ENCODE peak calls at places on chromosomes 6 and 20, in nine cellular contexts. D, S, Y, T, J, X, F, G and P are unnamed samples. For H3K9me3, the result is how much of the 10 kb centered on the place peaks cover.

GRCh38 chr20:46060301-46060881 is 29.4 kb downstream of the NCOA5 start:
- DNase-seq in D (no peak), S (no peak), Y (no peak), T (no peak), J (no peak), X (no peak), F (peak), G (no peak), P (no peak)

GRCh38 chr6:63817492-63818050 is 182.0 kb downstream of the PHF3 start:
- DNase-seq in D (no peak), S (no peak), Y (no peak), T (no peak), J (no peak), X (no peak), F (no peak), G (no peak), P (no peak)

GRCh38 chr6:66558189-66558588 is 851.2 kb upstream of the EYS start:
- DNase-seq in D (no peak), S (no peak), Y (no peak), T (no peak), J (no peak), X (no peak), F (peak), G (no peak), P (no peak)

GRCh38 chr6:40931927-40932326 is 107.1 kb downstream of the UNC5CL start:
- DNase-seq in D (no peak), S (peak), Y (no peak), T (no peak), J (no peak), X (no peak), F (no peak), G (no peak), P (no peak)

GRCh38 chr6:105804436-105804835 is 281.7 kb upstream of the PRDM1 start:
- DNase-seq in D (no peak), S (peak), Y (no peak), T (no peak), J (no peak), X (no peak), F (no peak), G (no peak), P (no peak)

GRCh38 chr6:24558516-24558915 is 63.7 kb downstream of the ALDH5A1 start:
- DNase-seq in D (no peak), S (no peak), Y (no peak), T (no peak), J (no peak), X (no peak), F (no peak), G (no peak), P (no peak)

GRCh38 chr20:19757973-19758887 is at the start of gene RIN2:
- DNase-seq in D (peak), S (peak), Y (peak), T (peak), J (no peak), X (no peak), F (peak), G (peak), P (no peak)

GRCh38 chr6:5968817-5969726 is 37.7 kb downstream of the NRN1 start:
- DNase-seq in D (no peak), S (no peak), Y (peak), T (peak), J (no peak), X (no peak), F (peak), G (no peak), P (no peak)

GRCh38 chr6:131065112-131065823 is 2.2 kb upstream of the EPB41L2 start:
- DNase-seq in D (no peak), S (no peak), Y (no peak), T (no peak), J (no peak), X (no peak), F (no peak), G (no peak), P (no peak)

GRCh38 chr6:150998992-150999975 is 133.8 kb downstream of the MTHFD1L start:
- DNase-seq in D (no peak), S (no peak), Y (no peak), T (no peak), J (no peak), X (no peak), F (no peak), G (no peak), P (no peak)

GRCh38 chr20:402496-402885 is 5.6 kb upstream of the RBCK1 start:
- DNase-seq in D (no peak), S (no peak), Y (no peak), T (no peak), J (no peak), X (no peak), F (no peak), G (no peak), P (no peak)

GRCh38 chr20:19890358-19891117 is 126.6 kb upstream of the NAA20 start:
- DNase-seq in D (no peak), S (no peak), Y (no peak), T (no peak), J (no peak), X (no peak), F (no peak), G (no peak), P (no peak)

GRCh38 chr6:113050979-113051378 is 703.8 kb downstream of the RFPL4B start:
- DNase-seq in D (no peak), S (no peak), Y (no peak), T (peak), J (no peak), X (no peak), F (peak), G (no peak), P (no peak)

GRCh38 chr6:35391240-35391968 is 49.0 kb downstream of the PPARD start:
- DNase-seq in D (no peak), S (peak), Y (no peak), T (no peak), J (no peak), X (no peak), F (no peak), G (peak), P (no peak)

GRCh38 chr20:63322146-63322922 is 29.3 kb downstream of the COL20A1 start:
- DNase-seq in D (peak), S (no peak), Y (peak), T (peak), J (no peak), X (no peak), F (no peak), G (no peak), P (no peak)

GRCh38 chr20:2386516-2387179 is 5.9 kb downstream of the TGM6 start:
- DNase-seq in D (no peak), S (peak), Y (no peak), T (no peak), J (no peak), X (no peak), F (peak), G (no peak), P (no peak)

GRCh38 chr6:45896783-45897441 is 118.7 kb downstream of the CLIC5 start:
- DNase-seq in D (no peak), S (no peak), Y (no peak), T (no peak), J (no peak), X (no peak), F (no peak), G (no peak), P (no peak)

GRCh38 chr20:24027229-24027628 is 38.6 kb upstream of the GGTLC1 start:
- DNase-seq in D (peak), S (no peak), Y (peak), T (no peak), J (peak), X (peak), F (no peak), G (no peak), P (peak)

GRCh38 chr6:100456881-100457220 is 7.9 kb downstream of the SIM1 start:
- DNase-seq in D (no peak), S (no peak), Y (no peak), T (no peak), J (no peak), X (no peak), F (no peak), G (no peak), P (no peak)

GRCh38 chr6:100459291-100459690 is 5.4 kb downstream of the SIM1 start:
- DNase-seq in D (no peak), S (no peak), Y (no peak), T (no peak), J (no peak), X (no peak), F (no peak), G (no peak), P (no peak)

GRCh38 chr6:100456178-100456880 is 8.4 kb downstream of the SIM1 start:
- DNase-seq in D (no peak), S (no peak), Y (no peak), T (no peak), J (no peak), X (no peak), F (no peak), G (no peak), P (no peak)

GRCh38 chr6:100458841-100459154 is 5.9 kb downstream of the SIM1 start:
- DNase-seq in D (no peak), S (no peak), Y (no peak), T (no peak), J (no peak), X (no peak), F (no peak), G (no peak), P (no peak)

GRCh38 chr6:100457251-100457990 is 7.3 kb downstream of the SIM1 start:
- DNase-seq in D (no peak), S (no peak), Y (peak), T (no peak), J (no peak), X (no peak), F (peak), G (no peak), P (no peak)
- H3K9me3 ChIP-seq in D (under half), S (under half), Y (under half), T (under half), J (under half), X (under half), F (under half), G (under half), P (under half)

GRCh38 chr20:29408034-29408695 is 1849.3 kb upstream of the DEFB115 start:
- DNase-seq in D (no peak), S (no peak), Y (peak), T (peak), J (no peak), X (no peak), F (no peak), G (no peak), P (no peak)

GRCh38 chr20:29409833-29410804 is 1847.3 kb upstream of the DEFB115 start:
- DNase-seq in D (no peak), S (no peak), Y (peak), T (peak), J (no peak), X (no peak), F (no peak), G (no peak), P (no peak)

DNA sequence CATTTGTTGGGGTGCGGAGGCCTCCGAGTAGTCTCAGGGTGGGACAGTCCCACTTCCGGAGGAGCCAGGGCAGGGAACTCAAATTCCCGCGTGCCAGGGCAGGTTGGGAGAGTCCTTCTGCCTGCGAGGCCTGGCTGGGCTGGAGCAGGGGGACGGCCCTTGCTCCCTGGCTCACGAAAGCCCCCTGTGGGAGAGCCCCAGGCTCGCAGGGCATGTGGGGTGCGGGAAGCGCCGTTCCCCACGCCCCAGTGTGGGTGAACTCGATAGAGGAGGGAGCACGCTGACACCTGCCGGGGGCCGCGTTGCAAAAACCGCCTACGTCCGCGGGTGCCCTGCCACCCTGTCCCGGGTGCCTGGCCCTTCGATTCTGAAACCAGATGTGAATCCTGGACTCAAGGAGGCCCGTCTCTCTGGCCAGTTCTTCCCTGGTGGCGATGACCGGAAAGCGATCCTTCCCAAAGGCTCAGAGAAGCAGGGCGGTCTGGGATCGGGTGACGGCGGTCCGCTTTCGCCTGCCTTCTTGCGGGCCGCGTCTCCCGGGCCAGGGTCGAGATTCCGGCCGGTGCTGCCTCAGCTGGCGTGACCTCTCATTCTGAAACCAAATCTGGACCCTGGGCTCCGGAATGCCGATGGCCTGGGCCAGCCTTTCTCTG is 1846.5 kb upstream of the DEFB115 start:
- DNase-seq in D (no peak), S (no peak), Y (peak), T (no peak), J (no peak), X (no peak), F (no peak), G (no peak), P (no peak)
- H3K9me3 ChIP-seq in D (under half), S (under half), Y (under half), T (under half), J (under half), X (under half), F (under half), G (under half), P (under half)

DNA sequence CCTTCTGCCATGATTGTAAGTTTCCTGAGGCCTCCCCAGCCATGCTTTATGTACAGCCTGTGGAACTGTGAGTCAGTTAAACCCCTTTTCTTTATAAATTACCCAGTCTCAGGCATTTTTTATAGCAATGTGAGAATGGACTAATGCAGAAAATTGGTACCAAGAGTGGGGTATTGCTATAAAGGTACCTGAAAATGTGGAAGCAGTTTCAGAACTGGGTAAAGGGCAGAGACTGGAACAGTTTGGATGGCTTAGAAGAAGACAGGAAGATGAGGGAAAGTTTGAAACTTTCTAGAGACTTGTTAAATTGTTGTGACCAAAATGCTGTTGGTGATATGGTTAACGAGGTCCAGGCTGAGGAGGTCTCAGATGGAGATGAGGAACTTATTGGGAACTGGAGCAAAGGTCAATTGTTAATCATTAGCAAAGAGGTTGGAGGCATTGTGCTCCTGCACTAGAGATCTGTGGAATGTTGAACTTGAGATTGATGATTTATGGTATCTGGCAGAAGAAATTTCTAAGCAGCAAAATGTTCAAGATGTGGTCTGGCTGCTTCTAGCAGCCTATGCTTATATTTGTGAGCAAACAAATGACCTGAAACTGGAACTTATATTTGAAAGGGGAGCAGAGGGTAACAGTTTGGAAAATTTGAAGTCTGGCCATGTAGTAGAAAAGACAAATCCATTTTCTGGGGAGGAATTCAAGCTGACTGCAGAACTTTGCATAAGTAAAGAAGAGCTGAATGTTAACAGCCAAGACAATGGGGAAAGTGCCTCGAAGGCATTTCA is 79.0 kb upstream of the GMDS start:
- DNase-seq in D (no peak), S (no peak), Y (no peak), T (no peak), J (no peak), X (no peak), F (no peak), G (no peak), P (no peak)
- H3K9me3 ChIP-seq in D (under half), S (under half), Y (under half), T (under half), J (under half), X (under half), F (half or more), G (under half), P (under half)

GRCh38 chr6:148649454-148649963 is 97.3 kb upstream of the UST start:
- DNase-seq in D (no peak), S (no peak), Y (no peak), T (no peak), J (no peak), X (no peak), F (no peak), G (no peak), P (no peak)
- H3K9me3 ChIP-seq in D (under half), S (under half), Y (under half), T (under half), J (under half), X (under half), F (half or more), G (under half), P (under half)

DNA sequence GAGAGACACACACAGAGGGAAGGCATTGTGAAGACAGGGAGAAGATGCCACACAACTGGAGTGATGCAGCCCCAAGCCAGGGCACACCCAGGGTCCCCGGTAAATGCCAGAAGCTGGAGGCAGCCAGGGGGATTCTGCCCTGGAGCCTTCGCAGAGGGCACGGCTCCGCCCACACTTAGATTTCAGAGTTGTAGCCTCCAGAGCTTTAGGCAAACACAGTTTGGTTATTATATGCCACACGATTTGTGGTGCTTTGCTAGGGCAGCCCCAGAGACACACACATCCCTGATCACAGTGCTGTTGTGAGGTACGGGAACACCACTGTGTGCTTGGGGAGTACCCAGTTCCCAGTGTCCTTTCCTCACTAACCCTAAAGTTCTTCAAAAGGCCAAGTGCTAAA is 280.6 kb downstream of the SMOC2 start:
- DNase-seq in D (no peak), S (no peak), Y (no peak), T (no peak), J (no peak), X (no peak), F (no peak), G (no peak), P (no peak)
- H3K9me3 ChIP-seq in D (under half), S (half or more), Y (under half), T (under half), J (under half), X (under half), F (under half), G (half or more), P (under half)

DNA sequence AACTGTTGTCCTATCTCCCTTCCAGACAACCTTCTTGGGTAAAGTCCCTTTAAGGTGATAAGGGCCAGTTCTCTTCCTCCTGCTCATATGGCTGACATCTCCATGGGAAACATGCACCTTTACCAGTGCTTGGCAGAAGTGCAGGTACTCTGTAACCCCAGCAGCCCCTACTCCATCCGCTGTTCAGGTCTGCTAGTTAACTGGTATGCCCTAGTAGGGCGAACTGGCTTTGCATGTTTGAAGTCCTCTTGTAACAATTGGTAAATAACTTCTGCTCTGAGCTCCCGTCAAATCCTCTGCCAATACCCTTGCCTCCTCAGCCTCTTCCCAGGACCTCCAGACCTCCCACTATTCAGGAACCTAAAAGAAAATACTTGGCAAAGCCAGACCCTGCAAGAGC is 703.8 kb downstream of the MAFB start:
- DNase-seq in D (no peak), S (no peak), Y (no peak), T (no peak), J (no peak), X (no peak), F (no peak), G (no peak), P (no peak)
- H3K9me3 ChIP-seq in D (under half), S (under half), Y (under half), T (under half), J (under half), X (under half), F (under half), G (under half), P (under half)